ENCODE peak calls at places on chromosomes 3 and 15, in seven cellular contexts. J is transverse colon, S is A549, I is GM12878, H is stomach, X is ovary, G is SK-N-SH. U is an unnamed sample.

GRCh38 chr3:20104167-20104661 is 64.0 kb downstream of the KAT2B start:
- DNase-seq in J (peak), S (no peak), I (peak), H (no peak), X (no peak), G (no peak), U (no peak)

GRCh38 chr15:59993950-59994401 is 10.1 kb upstream of the FOXB1 start:
- DNase-seq in J (no peak), S (no peak), I (no peak), H (no peak), X (no peak), G (peak), U (no peak)

GRCh38 chr3:170703121-170703588 is 117.3 kb upstream of the SLC7A14 start:
- DNase-seq in J (no peak), S (no peak), I (no peak), H (no peak), X (no peak), G (no peak), U (no peak)

GRCh38 chr3:49377483-49377882 is 19.3 kb upstream of the GPX1 start:
- DNase-seq in J (no peak), S (no peak), I (peak), H (no peak), X (no peak), G (no peak), U (no peak)

GRCh38 chr3:49244589-49245205 is 32.3 kb downstream of the C3orf62 start:
- DNase-seq in J (no peak), S (peak), I (no peak), H (no peak), X (no peak), G (no peak), U (no peak)

GRCh38 chr3:183252973-183253363 is at the start of gene B3GNT5:
- DNase-seq in J (peak), S (no peak), I (no peak), H (peak), X (peak), G (peak), U (no peak)

GRCh38 chr15:80371924-80372323 is 32.3 kb upstream of the ARNT2 start:
- DNase-seq in J (no peak), S (no peak), I (no peak), H (no peak), X (no peak), G (no peak), U (no peak)

GRCh38 chr3:101640256-101640655 is 36.7 kb downstream of the ZBTB11 start:
- DNase-seq in J (no peak), S (no peak), I (no peak), H (no peak), X (no peak), G (no peak), U (no peak)

GRCh38 chr15:57146394-57147140 is 228.1 kb downstream of the TCF12 start:
- DNase-seq in J (no peak), S (peak), I (no peak), H (no peak), X (no peak), G (peak), U (no peak)

GRCh38 chr3:40310690-40311089 is 1.2 kb downstream of the EIF1B start:
- DNase-seq in J (no peak), S (no peak), I (no peak), H (no peak), X (no peak), G (no peak), U (no peak)

GRCh38 chr3:89049119-89049518 is 58.3 kb upstream of the EPHA3 start:
- DNase-seq in J (no peak), S (no peak), I (no peak), H (no peak), X (no peak), G (peak), U (no peak)

GRCh38 chr3:105594219-105594618 is 227.5 kb downstream of the ALCAM start:
- DNase-seq in J (no peak), S (no peak), I (no peak), H (no peak), X (no peak), G (no peak), U (no peak)

GRCh38 chr3:16286161-16286560 is 21.1 kb downstream of the OXNAD1 start:
- DNase-seq in J (peak), S (no peak), I (no peak), H (no peak), X (no peak), G (no peak), U (no peak)

GRCh38 chr15:77657629-77658238 is 25.0 kb upstream of the LINGO1 start:
- DNase-seq in J (no peak), S (no peak), I (no peak), H (no peak), X (no peak), G (no peak), U (no peak)

GRCh38 chr15:81302605-81303204 is 21.2 kb downstream of the STARD5 start:
- DNase-seq in J (no peak), S (no peak), I (no peak), H (no peak), X (no peak), G (no peak), U (no peak)

GRCh38 chr15:47801522-47801921 is 84.2 kb downstream of the SEMA6D start:
- DNase-seq in J (no peak), S (no peak), I (no peak), H (no peak), X (no peak), G (no peak), U (no peak)

GRCh38 chr3:126340943-126341754 is 16.1 kb downstream of the KLF15 start:
- DNase-seq in J (peak), S (no peak), I (no peak), H (no peak), X (peak), G (no peak), U (no peak)

GRCh38 chr3:25428003-25428861 is at the start of gene RARB:
- DNase-seq in J (peak), S (peak), I (no peak), H (peak), X (peak), G (peak), U (peak)

GRCh38 chr15:55627730-55628368 is 39.7 kb upstream of the PYGO1 start:
- DNase-seq in J (no peak), S (peak), I (no peak), H (peak), X (no peak), G (no peak), U (no peak)

GRCh38 chr3:7565574-7565973 is 704.7 kb downstream of the GRM7 start:
- DNase-seq in J (no peak), S (no peak), I (no peak), H (no peak), X (no peak), G (no peak), U (no peak)

GRCh38 chr3:181316481-181316880 is 326.9 kb upstream of the DNAJC19 start:
- DNase-seq in J (no peak), S (no peak), I (no peak), H (no peak), X (no peak), G (no peak), U (no peak)

GRCh38 chr3:10189557-10190374 is 25.0 kb downstream of the IRAK2 start:
- DNase-seq in J (peak), S (peak), I (peak), H (peak), X (peak), G (peak), U (peak)

GRCh38 chr3:127320529-127321121 is 32.8 kb upstream of the PRR20G start:
- DNase-seq in J (no peak), S (no peak), I (no peak), H (no peak), X (no peak), G (no peak), U (no peak)

GRCh38 chr15:100781961-100782525 is 97.6 kb upstream of the ALDH1A3 start:
- DNase-seq in J (no peak), S (no peak), I (no peak), H (no peak), X (peak), G (peak), U (no peak)

GRCh38 chr15:63332367-63333078 is 49.1 kb downstream of the CA12 start:
- DNase-seq in J (no peak), S (peak), I (no peak), H (no peak), X (no peak), G (peak), U (no peak)

GRCh38 chr3:135739755-135740154 is 225.8 kb upstream of the PPP2R3A start:
- DNase-seq in J (no peak), S (no peak), I (no peak), H (no peak), X (no peak), G (no peak), U (no peak)

GRCh38 chr3:127670229-127670559 is 2.6 kb upstream of the ABTB1 start:
- DNase-seq in J (no peak), S (no peak), I (no peak), H (no peak), X (no peak), G (no peak), U (no peak)

GRCh38 chr3:196072313-196072712 is 9.6 kb downstream of the TFRC start:
- DNase-seq in J (no peak), S (no peak), I (peak), H (no peak), X (no peak), G (no peak), U (no peak)

GRCh38 chr15:53130943-53131342 is 340.8 kb upstream of the ONECUT1 start:
- DNase-seq in J (no peak), S (no peak), I (no peak), H (no peak), X (no peak), G (no peak), U (no peak)

GRCh38 chr3:134038716-134039115 is 9.0 kb upstream of the SLCO2A1 start:
- DNase-seq in J (no peak), S (no peak), I (no peak), H (peak), X (no peak), G (no peak), U (no peak)

GRCh38 chr15:58951388-58952060 is 18.0 kb upstream of the SLTM start:
- DNase-seq in J (no peak), S (no peak), I (no peak), H (no peak), X (no peak), G (no peak), U (no peak)

GRCh38 chr15:92817339-92817886 is 82.7 kb upstream of the CHD2 start:
- DNase-seq in J (no peak), S (no peak), I (no peak), H (no peak), X (no peak), G (no peak), U (no peak)

GRCh38 chr3:169668081-169668956 is 4.8 kb upstream of the MECOM start:
- DNase-seq in J (peak), S (no peak), I (no peak), H (peak), X (no peak), G (peak), U (no peak)

GRCh38 chr3:69012836-69013255 is 638 bp downstream of the EOGT start:
- DNase-seq in J (peak), S (peak), I (no peak), H (peak), X (peak), G (peak), U (peak)

GRCh38 chr15:98684441-98684840 is 36.1 kb downstream of the IGF1R start:
- DNase-seq in J (no peak), S (no peak), I (no peak), H (no peak), X (no peak), G (no peak), U (no peak)

GRCh38 chr3:51141573-51141972 is 243.5 kb upstream of the MANF start:
- DNase-seq in J (no peak), S (no peak), I (no peak), H (no peak), X (no peak), G (no peak), U (no peak)

GRCh38 chr3:51145811-51146585 is 239.1 kb upstream of the MANF start:
- DNase-seq in J (no peak), S (no peak), I (no peak), H (no peak), X (no peak), G (no peak), U (no peak)

DNA sequence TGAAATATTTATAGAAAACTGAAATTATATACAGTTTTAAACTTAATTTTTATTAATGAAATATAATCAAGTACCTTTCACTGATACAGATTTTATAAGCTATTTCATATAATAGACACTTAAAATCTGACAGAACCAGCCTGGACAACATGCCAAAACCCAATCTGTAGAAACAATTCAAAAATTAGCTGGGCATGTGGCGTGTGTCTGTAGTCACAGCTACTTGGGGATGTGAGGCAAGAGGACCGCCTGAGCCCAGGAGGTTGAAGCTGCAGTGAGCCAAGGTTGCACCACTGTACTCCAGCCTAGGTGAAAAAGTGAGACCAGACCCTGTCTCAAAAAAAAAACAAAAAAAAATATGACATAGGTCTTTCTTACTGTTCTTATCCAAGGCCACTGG is 238.3 kb upstream of the MANF start:
- DNase-seq in J (no peak), S (no peak), I (no peak), H (no peak), X (no peak), G (no peak), U (no peak)
- TF ChIP-seq CTCF in J (no peak), S (no peak), I (no peak), H (no peak), X (no peak), G (no peak), U (no peak)

DNA sequence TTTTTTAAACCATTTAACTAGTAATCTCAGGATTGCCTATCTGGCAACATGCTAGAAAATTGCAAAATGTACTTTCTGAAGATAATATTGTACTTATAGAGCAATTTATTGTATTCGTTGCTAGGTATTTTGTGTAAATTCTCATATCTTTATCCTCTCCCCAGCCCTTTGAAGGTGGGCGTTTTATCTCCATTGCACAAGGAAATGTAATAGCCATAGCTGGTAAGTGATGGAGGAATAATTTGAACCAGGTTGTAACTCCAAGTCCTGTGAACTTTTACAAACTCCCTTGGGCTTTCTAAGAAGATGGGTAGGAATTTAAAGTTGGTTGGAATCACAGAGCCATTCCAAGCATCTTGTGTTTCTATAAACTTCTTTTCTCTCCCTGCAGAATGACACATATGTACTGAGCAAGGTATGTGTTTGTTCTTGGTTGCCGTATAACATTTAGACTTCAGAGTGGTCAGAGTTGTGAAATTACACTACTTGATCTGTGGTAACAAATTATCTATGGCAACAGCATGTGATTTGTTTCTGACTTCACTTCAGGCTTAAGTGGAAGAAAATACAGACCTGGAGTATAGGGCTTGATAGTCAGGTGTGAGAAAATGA is 170.9 kb downstream of the AKAP13 start:
- DNase-seq in J (no peak), S (no peak), I (no peak), H (no peak), X (no peak), G (no peak), U (no peak)
- TF ChIP-seq EP300 in J (no peak), S (no peak), I (no peak), H (no peak), X (no peak), G (no peak), U (no peak)

DNA sequence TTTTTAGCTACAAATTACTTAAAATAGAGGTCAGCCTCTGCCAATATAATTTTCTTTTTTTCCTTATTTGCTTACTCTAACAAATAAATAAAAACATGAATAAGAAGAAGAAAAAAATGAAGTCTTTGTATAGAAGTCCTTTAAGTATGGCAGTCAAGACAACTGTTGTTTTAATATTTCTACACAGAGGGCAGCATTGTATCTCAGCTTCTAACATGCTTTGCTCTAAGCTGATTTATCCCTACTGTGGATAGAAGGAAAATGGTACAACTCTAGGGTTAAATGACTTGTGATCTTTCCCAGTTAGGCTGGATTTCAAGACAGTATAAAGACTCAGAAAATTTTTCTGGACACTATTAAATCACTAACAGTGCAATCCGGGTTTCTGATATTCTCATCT is 104.3 kb upstream of the MEIS2 start:
- DNase-seq in J (no peak), S (no peak), I (no peak), H (no peak), X (no peak), G (no peak), U (no peak)
- TF ChIP-seq CTCF in J (no peak), S (no peak), I (no peak), H (no peak), X (no peak), G (peak), U (no peak)

DNA sequence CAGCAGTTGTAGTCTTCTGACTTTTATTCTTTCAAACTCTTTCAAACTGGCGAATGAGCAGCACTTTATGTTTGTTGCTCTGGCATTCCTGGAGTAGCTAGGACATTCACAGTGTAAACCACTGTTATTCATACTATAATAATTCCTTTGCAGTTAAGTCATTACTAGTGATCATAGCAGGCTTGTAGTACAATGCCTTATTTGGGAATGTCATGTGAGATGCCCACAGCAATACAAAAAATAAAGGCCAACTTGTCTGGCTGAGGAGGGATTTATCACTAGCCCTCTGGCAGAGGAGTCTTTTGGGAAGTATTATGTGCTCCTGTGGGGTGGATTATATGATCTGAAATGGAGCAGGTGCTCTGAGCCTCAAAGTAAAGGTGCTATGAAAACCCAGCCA is 197.2 kb downstream of the VGLL3 start:
- DNase-seq in J (no peak), S (no peak), I (no peak), H (no peak), X (no peak), G (no peak), U (no peak)
- TF ChIP-seq EP300 in J (no peak), S (no peak), I (no peak), H (no peak), X (peak), G (no peak), U (peak)

GRCh38 chr3:17808994-17809393 is 66.6 kb upstream of the TBC1D5 start:
- DNase-seq in J (no peak), S (no peak), I (no peak), H (no peak), X (no peak), G (peak), U (no peak)

GRCh38 chr3:17811633-17812032 is 69.2 kb upstream of the TBC1D5 start:
- DNase-seq in J (no peak), S (no peak), I (no peak), H (no peak), X (no peak), G (no peak), U (no peak)

GRCh38 chr3:17806876-17807275 is 64.4 kb upstream of the TBC1D5 start:
- DNase-seq in J (no peak), S (no peak), I (no peak), H (no peak), X (no peak), G (no peak), U (no peak)

GRCh38 chr3:17806201-17806600 is 63.8 kb upstream of the TBC1D5 start:
- DNase-seq in J (no peak), S (no peak), I (no peak), H (no peak), X (no peak), G (no peak), U (no peak)

GRCh38 chr3:17810759-17811158 is 68.3 kb upstream of the TBC1D5 start:
- DNase-seq in J (no peak), S (no peak), I (no peak), H (no peak), X (no peak), G (no peak), U (no peak)
- TF ChIP-seq CTCF in J (no peak), S (peak), I (peak), H (peak), X (no peak), G (peak), U (no peak)

DNA sequence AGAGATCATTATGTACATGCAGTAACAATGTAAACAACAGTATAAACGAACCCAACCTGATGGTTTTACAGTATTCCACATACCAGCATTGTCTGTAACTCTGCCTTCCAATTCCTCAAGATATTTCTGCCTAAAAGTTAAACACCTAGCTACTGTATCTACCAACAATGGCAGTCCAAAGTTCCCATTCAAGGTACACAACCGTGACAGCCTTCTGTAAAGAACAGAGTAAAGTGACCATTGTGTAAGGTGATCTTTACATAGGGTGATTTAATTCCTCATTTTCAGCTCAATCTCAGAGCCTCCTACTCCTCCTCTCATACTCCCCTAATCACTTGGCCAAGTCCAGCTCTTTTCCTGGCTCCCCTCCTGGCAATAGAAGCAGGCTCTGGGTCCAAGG is 10.4 kb downstream of the SECISBP2L start:
- DNase-seq in J (no peak), S (no peak), I (no peak), H (no peak), X (no peak), G (no peak), U (no peak)
- TF ChIP-seq EP300 in J (no peak), S (no peak), I (no peak), H (no peak), X (no peak), G (no peak), U (no peak)